ENCODE peak calls at places on chromosomes 4 and X, in seven cellular contexts. One of them, this sample, is unnamed.

GRCh38 chr4:73208376-73208775 is 50.2 kb downstream of the ANKRD17 start:
- DNase-seq in HepG2: no peak
- DNase-seq in SK-N-SH: no peak
- DNase-seq in GM12878: no peak
- DNase-seq in K562: no peak
- DNase-seq in GM12891: no peak
- DNase-seq in H1: no peak
- DNase-seq in this sample: no peak

GRCh38 chr4:38782452-38783108 is at the start of gene TLR10:
- DNase-seq in HepG2: peak; percentile 20
- DNase-seq in SK-N-SH: peak; percentile 53
- DNase-seq in GM12878: peak; percentile 82
- DNase-seq in K562: peak; percentile 39
- DNase-seq in GM12891: no peak
- DNase-seq in H1: no peak
- DNase-seq in this sample: no peak

GRCh38 chrX:14003028-14003427 is 26.7 kb downstream of the GEMIN8 start:
- DNase-seq in HepG2: no peak
- DNase-seq in SK-N-SH: no peak
- DNase-seq in GM12878: no peak
- DNase-seq in K562: no peak
- DNase-seq in GM12891: no peak
- DNase-seq in H1: no peak
- DNase-seq in this sample: no peak

GRCh38 chrX:30673884-30674598 is 20.8 kb downstream of the GK start:
- DNase-seq in HepG2: no peak
- DNase-seq in SK-N-SH: no peak
- DNase-seq in GM12878: no peak
- DNase-seq in K562: no peak
- DNase-seq in GM12891: no peak
- DNase-seq in H1: no peak
- DNase-seq in this sample: no peak

GRCh38 chr4:127747883-127748282 is 17.7 kb downstream of the SLC25A31 start:
- DNase-seq in HepG2: no peak
- DNase-seq in SK-N-SH: no peak
- DNase-seq in GM12878: no peak
- DNase-seq in K562: no peak
- DNase-seq in GM12891: no peak
- DNase-seq in H1: no peak
- DNase-seq in this sample: no peak

GRCh38 chrX:136047001-136047642 is 61.9 kb downstream of the SLC9A6 start:
- DNase-seq in HepG2: no peak
- DNase-seq in SK-N-SH: no peak
- DNase-seq in GM12878: no peak
- DNase-seq in K562: no peak
- DNase-seq in GM12891: no peak
- DNase-seq in H1: no peak
- DNase-seq in this sample: no peak

GRCh38 chr4:109826719-109827118 is 1.1 kb upstream of the RRH start:
- DNase-seq in HepG2: no peak
- DNase-seq in SK-N-SH: peak; percentile 28
- DNase-seq in GM12878: no peak
- DNase-seq in K562: peak; percentile 25
- DNase-seq in GM12891: no peak
- DNase-seq in H1: no peak
- DNase-seq in this sample: no peak

GRCh38 chrX:27619975-27620374 is 29.8 kb downstream of the DCAF8L2 start:
- DNase-seq in HepG2: peak; percentile 5
- DNase-seq in SK-N-SH: no peak
- DNase-seq in GM12878: no peak
- DNase-seq in K562: no peak
- DNase-seq in GM12891: no peak
- DNase-seq in H1: no peak
- DNase-seq in this sample: no peak

GRCh38 chrX:103919336-103919682 is 43.1 kb upstream of the TMSB15B start:
- DNase-seq in HepG2: no peak
- DNase-seq in SK-N-SH: no peak
- DNase-seq in GM12878: no peak
- DNase-seq in K562: no peak
- DNase-seq in GM12891: no peak
- DNase-seq in H1: no peak
- DNase-seq in this sample: no peak

GRCh38 chr4:4919926-4920325 is 60.5 kb downstream of the MSX1 start:
- DNase-seq in HepG2: no peak
- DNase-seq in SK-N-SH: no peak
- DNase-seq in GM12878: no peak
- DNase-seq in K562: no peak
- DNase-seq in GM12891: no peak
- DNase-seq in H1: no peak
- DNase-seq in this sample: no peak

GRCh38 chr4:24889991-24890390 is 22.9 kb downstream of the CCDC149 start:
- DNase-seq in HepG2: no peak
- DNase-seq in SK-N-SH: no peak
- DNase-seq in GM12878: peak; percentile 12
- DNase-seq in K562: no peak
- DNase-seq in GM12891: no peak
- DNase-seq in H1: no peak
- DNase-seq in this sample: no peak

GRCh38 chr4:166527500-166527899 is 654.5 kb downstream of the TLL1 start:
- DNase-seq in HepG2: no peak
- DNase-seq in SK-N-SH: no peak
- DNase-seq in GM12878: no peak
- DNase-seq in K562: no peak
- DNase-seq in GM12891: no peak
- DNase-seq in H1: no peak
- DNase-seq in this sample: no peak

GRCh38 chr4:44845309-44845708 is 119.0 kb upstream of the GNPDA2 start:
- DNase-seq in HepG2: no peak
- DNase-seq in SK-N-SH: no peak
- DNase-seq in GM12878: no peak
- DNase-seq in K562: no peak
- DNase-seq in GM12891: no peak
- DNase-seq in H1: no peak
- DNase-seq in this sample: no peak

GRCh38 chr4:125140966-125141495 is 173.7 kb upstream of the FAT4 start:
- DNase-seq in HepG2: no peak
- DNase-seq in SK-N-SH: peak; percentile 17
- DNase-seq in GM12878: no peak
- DNase-seq in K562: no peak
- DNase-seq in GM12891: no peak
- DNase-seq in H1: no peak
- DNase-seq in this sample: no peak

GRCh38 chr4:48538358-48538757 is 48.3 kb downstream of the ZAR1 start:
- DNase-seq in HepG2: no peak
- DNase-seq in SK-N-SH: no peak
- DNase-seq in GM12878: no peak
- DNase-seq in K562: no peak
- DNase-seq in GM12891: no peak
- DNase-seq in H1: no peak
- DNase-seq in this sample: no peak

GRCh38 chr4:13088726-13089658 is 395.1 kb downstream of the RAB28 start:
- DNase-seq in HepG2: no peak
- DNase-seq in SK-N-SH: no peak
- DNase-seq in GM12878: no peak
- DNase-seq in K562: no peak
- DNase-seq in GM12891: no peak
- DNase-seq in H1: no peak
- DNase-seq in this sample: no peak

GRCh38 chrX:108347800-108348199 is 90.4 kb downstream of the COL4A6 start:
- DNase-seq in HepG2: no peak
- DNase-seq in SK-N-SH: no peak
- DNase-seq in GM12878: no peak
- DNase-seq in K562: no peak
- DNase-seq in GM12891: no peak
- DNase-seq in H1: peak; percentile 17
- DNase-seq in this sample: no peak

GRCh38 chr4:101010987-101011386 is 336.3 kb downstream of the PPP3CA start:
- DNase-seq in HepG2: no peak
- DNase-seq in SK-N-SH: no peak
- DNase-seq in GM12878: no peak
- DNase-seq in K562: no peak
- DNase-seq in GM12891: no peak
- DNase-seq in H1: no peak
- DNase-seq in this sample: no peak

GRCh38 chrX:13732246-13733067 is 2.0 kb downstream of the TRAPPC2 start:
- DNase-seq in HepG2: no peak
- DNase-seq in SK-N-SH: no peak
- DNase-seq in GM12878: no peak
- DNase-seq in K562: no peak
- DNase-seq in GM12891: no peak
- DNase-seq in H1: no peak
- DNase-seq in this sample: no peak

GRCh38 chrX:38233891-38234807 is 13.5 kb upstream of the SRPX start:
- DNase-seq in HepG2: no peak
- DNase-seq in SK-N-SH: no peak
- DNase-seq in GM12878: no peak
- DNase-seq in K562: no peak
- DNase-seq in GM12891: no peak
- DNase-seq in H1: no peak
- DNase-seq in this sample: no peak
- TF ChIP-seq POLR2AphosphoS5 in HepG2: no peak
- TF ChIP-seq POLR2AphosphoS5 in SK-N-SH: no peak
- TF ChIP-seq POLR2AphosphoS5 in GM12878: no peak
- TF ChIP-seq POLR2AphosphoS5 in K562: no peak
- TF ChIP-seq POLR2AphosphoS5 in GM12891: no peak
- TF ChIP-seq POLR2AphosphoS5 in H1: no peak
- TF ChIP-seq POLR2AphosphoS5 in this sample: no peak

DNA sequence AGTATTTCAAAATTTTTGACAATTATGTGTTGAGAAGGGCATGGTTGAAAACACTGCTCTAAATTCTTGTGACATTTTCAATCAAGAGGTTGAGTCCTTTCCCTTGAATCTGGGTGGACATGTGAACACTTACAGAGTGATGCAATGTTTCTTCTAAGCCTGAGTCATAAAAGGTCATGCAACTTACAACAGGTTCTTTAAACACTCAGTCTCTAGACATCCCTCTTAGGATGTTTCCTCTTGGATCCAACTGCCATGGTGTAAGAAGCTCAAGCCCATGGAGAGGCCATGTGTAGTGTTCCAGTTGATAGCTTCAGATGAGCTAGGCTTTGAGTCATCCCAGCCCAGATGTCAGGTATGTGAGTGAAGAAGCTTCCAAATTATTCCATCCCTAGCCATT is 232.2 kb upstream of the MAOA start:
- DNase-seq in HepG2: no peak
- DNase-seq in SK-N-SH: no peak
- DNase-seq in GM12878: no peak
- DNase-seq in K562: no peak
- DNase-seq in GM12891: no peak
- DNase-seq in H1: no peak
- DNase-seq in this sample: no peak
- TF ChIP-seq TAF1 in HepG2: no peak
- TF ChIP-seq TAF1 in SK-N-SH: no peak
- TF ChIP-seq TAF1 in GM12878: no peak
- TF ChIP-seq TAF1 in K562: no peak
- TF ChIP-seq TAF1 in GM12891: no peak
- TF ChIP-seq TAF1 in H1: no peak
- TF ChIP-seq TAF1 in this sample: no peak

DNA sequence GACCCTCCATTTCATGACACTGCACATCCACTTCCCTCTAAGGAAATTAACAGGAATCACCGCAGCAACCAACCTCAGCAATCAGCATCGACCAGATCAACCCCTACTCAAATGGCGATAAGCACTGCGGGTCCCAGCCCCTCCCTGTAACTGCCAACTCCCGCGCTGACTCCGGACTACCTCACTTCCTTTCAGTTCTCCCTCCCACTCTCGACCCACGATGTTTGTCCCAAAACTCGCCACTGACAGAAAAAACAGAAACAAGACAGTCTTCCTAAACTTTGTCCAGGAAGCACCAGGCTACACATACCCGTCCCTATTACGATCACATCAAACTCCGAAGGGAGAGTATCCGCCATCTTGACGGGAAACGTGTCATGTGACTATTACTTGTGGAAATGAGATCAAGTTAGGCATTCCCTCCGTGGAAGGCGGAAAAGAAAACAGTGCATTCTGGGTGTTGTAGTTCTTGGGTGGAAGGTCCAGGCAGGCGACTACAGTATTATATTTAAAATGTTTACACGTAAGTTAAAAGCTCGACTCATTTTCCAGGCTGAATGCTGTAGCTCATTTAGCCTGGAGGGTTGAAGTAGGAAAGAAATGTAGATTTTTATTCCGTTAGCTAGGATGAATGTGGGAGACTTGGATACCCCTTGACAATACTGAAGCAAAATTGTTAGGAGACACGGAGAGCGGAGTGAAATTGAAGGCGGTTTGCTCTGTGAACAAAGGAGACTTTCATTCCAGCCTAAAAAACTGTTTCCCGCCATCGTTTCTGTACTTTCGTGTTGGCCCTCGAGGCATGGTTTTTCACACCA is at the start of gene CHM:
- DNase-seq in HepG2: peak; percentile 80
- DNase-seq in SK-N-SH: peak; percentile 77
- DNase-seq in GM12878: peak; percentile 63
- DNase-seq in K562: peak; percentile 71
- DNase-seq in GM12891: peak; percentile 36
- DNase-seq in H1: no peak
- DNase-seq in this sample: peak; percentile 39
- TF ChIP-seq POLR2AphosphoS5 in HepG2: peak; percentile 83
- TF ChIP-seq POLR2AphosphoS5 in SK-N-SH: peak; percentile 94
- TF ChIP-seq POLR2AphosphoS5 in GM12878: peak; percentile 85
- TF ChIP-seq POLR2AphosphoS5 in K562: peak; percentile 62
- TF ChIP-seq POLR2AphosphoS5 in GM12891: no peak
- TF ChIP-seq POLR2AphosphoS5 in H1: peak; percentile 66
- TF ChIP-seq POLR2AphosphoS5 in this sample: peak; percentile 87

DNA sequence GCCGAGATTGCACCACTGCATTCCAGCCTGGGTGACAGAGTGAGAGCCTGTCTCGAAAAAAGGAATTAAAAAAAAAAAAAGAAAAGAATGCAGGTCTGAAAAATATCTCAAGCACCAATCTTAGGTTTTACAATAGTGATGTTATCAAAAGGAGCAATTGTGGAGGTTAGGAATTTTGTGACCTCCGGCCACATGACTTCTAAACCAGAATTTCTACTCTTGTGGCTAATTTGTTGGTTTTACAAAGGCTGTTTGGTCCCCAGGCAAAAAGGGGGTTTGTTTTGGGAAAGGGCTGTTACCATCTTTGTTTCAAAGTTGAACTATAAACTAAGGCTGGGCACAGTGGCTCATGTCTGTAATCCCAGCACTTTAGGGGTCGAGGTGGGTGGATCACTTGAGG is 15.4 kb upstream of the ZNF41 start:
- DNase-seq in HepG2: no peak
- DNase-seq in SK-N-SH: no peak
- DNase-seq in GM12878: no peak
- DNase-seq in K562: no peak
- DNase-seq in GM12891: no peak
- DNase-seq in H1: no peak
- DNase-seq in this sample: no peak
- TF ChIP-seq TAF1 in HepG2: no peak
- TF ChIP-seq TAF1 in SK-N-SH: no peak
- TF ChIP-seq TAF1 in GM12878: no peak
- TF ChIP-seq TAF1 in K562: no peak
- TF ChIP-seq TAF1 in GM12891: no peak
- TF ChIP-seq TAF1 in H1: no peak
- TF ChIP-seq TAF1 in this sample: no peak